ENCODE peak calls at places on chromosomes 7 and 10, in nine cellular contexts. O is hepatic stellate cell; J is activated CD8-positive, alpha-beta memory T cell treated with anti-CD3 and anti-CD28 coated beads for 1 hour; X is neuronal stem cell; I is amygdala; G is stimulated activated CD4-positive, alpha-beta T cell treated with anti-CD3 and anti-CD28 coated beads, Interleukin-12 subunit alpha, Interleukin-12 subunit beta, amount 100 ng/mL, for 48 hours; F is hypothalamus; Y is BJ; S is left ventricle myocardium superior. H is an unnamed sample.

GRCh38 chr7:92295391-92295790 is 49.6 kb downstream of the ANKIB1 start:
- DNase-seq in J (no peak), I (no peak), S (no peak), F (no peak), Y (no peak), X (no peak), O (no peak), G (no peak), H (no peak)

GRCh38 chr10:22534849-22535604 is 179.4 kb downstream of the PIP4K2A start:
- DNase-seq in F (no peak), G (no peak), X (no peak), I (no peak), O (peak), J (no peak), Y (no peak), S (no peak), H (no peak)

GRCh38 chr7:150855046-150855445 is 2.7 kb downstream of the AOC1 start:
- DNase-seq in I (no peak), J (no peak), S (no peak), O (no peak), X (no peak), G (no peak), F (no peak), Y (no peak), H (no peak)

GRCh38 chr7:69739182-69739581 is 140.9 kb downstream of the AUTS2 start:
- DNase-seq in X (no peak), S (no peak), J (no peak), G (peak), F (no peak), I (no peak), O (no peak), Y (no peak), H (no peak)

GRCh38 chr7:145219461-145219860 is 383.6 kb upstream of the TPK1 start:
- DNase-seq in G (no peak), S (no peak), Y (no peak), J (no peak), F (no peak), I (no peak), X (no peak), O (no peak), H (no peak)

GRCh38 chr10:102119417-102120141 is 589 bp downstream of the LDB1 start:
- DNase-seq in G (peak), F (peak), Y (no peak), X (peak), O (peak), I (peak), S (peak), J (no peak), H (peak)

GRCh38 chr10:20986049-20986448 is 88.9 kb upstream of the NEBL start:
- DNase-seq in F (no peak), G (no peak), I (no peak), J (no peak), X (no peak), O (no peak), Y (no peak), S (no peak), H (no peak)

GRCh38 chr7:81510122-81510521 is 259.7 kb downstream of the HGF start:
- DNase-seq in F (no peak), G (no peak), S (no peak), J (no peak), I (no peak), Y (no peak), X (no peak), O (no peak), H (no peak)

GRCh38 chr7:157854066-157854891 is 517.5 kb downstream of the DNAJB6 start:
- DNase-seq in O (no peak), X (no peak), S (peak), J (no peak), F (no peak), G (no peak), Y (no peak), I (no peak), H (peak)

GRCh38 chr7:54090652-54091213 is 451.4 kb upstream of the VSTM2A start:
- DNase-seq in G (no peak), F (no peak), Y (no peak), O (no peak), J (no peak), S (no peak), X (no peak), I (no peak), H (no peak)

GRCh38 chr10:18504161-18504560 is 147.2 kb downstream of the NSUN6 start:
- DNase-seq in S (no peak), F (no peak), G (no peak), J (no peak), I (no peak), Y (no peak), O (no peak), X (no peak), H (no peak)

GRCh38 chr10:5895804-5896203 is 5.8 kb downstream of the FBH1 start:
- DNase-seq in I (no peak), O (no peak), F (no peak), Y (no peak), G (no peak), J (no peak), X (no peak), S (no peak), H (no peak)

GRCh38 chr10:70445718-70446485 is 4.4 kb upstream of the NODAL start:
- DNase-seq in X (no peak), S (no peak), J (no peak), I (no peak), G (no peak), O (peak), Y (no peak), F (no peak), H (no peak)

GRCh38 chr7:93461350-93461749 is 113.2 kb downstream of the CALCR start:
- DNase-seq in I (no peak), O (no peak), Y (no peak), G (no peak), X (no peak), J (no peak), S (no peak), F (no peak), H (no peak)

GRCh38 chr10:95532536-95532935 is 28.6 kb downstream of the SORBS1 start:
- DNase-seq in G (no peak), Y (no peak), S (no peak), O (no peak), X (no peak), F (no peak), J (no peak), I (no peak), H (no peak)

GRCh38 chr7:6496842-6497636 is 49.3 kb upstream of the DAGLB start:
- DNase-seq in S (no peak), Y (no peak), I (no peak), X (no peak), O (no peak), J (no peak), F (no peak), G (no peak), H (no peak)

GRCh38 chr10:131312261-131312801 is 810 bp upstream of the TCERG1L start:
- DNase-seq in J (no peak), F (no peak), I (no peak), Y (no peak), G (no peak), X (peak), S (no peak), O (no peak), H (no peak)

GRCh38 chr7:35716038-35716803 is 21.3 kb upstream of the HERPUD2 start:
- DNase-seq in G (no peak), S (peak), I (no peak), J (no peak), Y (no peak), O (peak), X (no peak), F (peak), H (no peak)

GRCh38 chr10:118809372-118809695 is 54.6 kb upstream of the CACUL1 start:
- DNase-seq in Y (no peak), O (no peak), I (no peak), S (no peak), X (no peak), J (no peak), F (no peak), G (no peak), H (no peak)

GRCh38 chr10:58516118-58516517 is 3.4 kb downstream of the BICC1 start:
- DNase-seq in G (no peak), S (no peak), F (no peak), I (no peak), O (no peak), Y (no peak), J (no peak), X (no peak), H (no peak)

H was measured in tibial nerve.